ENCODE peak calls at places on chromosomes 12 and 14, in nine cellular contexts. D is PC-3, C is upper lobe of left lung, P is dorsolateral prefrontal cortex, T is pancreas, X is endothelial cell, H is IMR-90, G is GM23338, Q is astrocyte of the spinal cord. Z is an unnamed sample.

GRCh38 chr12:132923356-132923909 is 32.7 kb downstream of the ZNF605 start:
- DNase-seq in G (no peak), C (no peak), Q (no peak), H (no peak), X (no peak), T (no peak), P (no peak), D (no peak), Z (no peak)

GRCh38 chr12:41189395-41190251 is 1.5 kb downstream of the PDZRN4 start:
- DNase-seq in D (no peak), H (no peak), X (peak; percentile 11), T (no peak), P (peak; percentile 45), C (peak; percentile 65), G (peak; percentile 45), Q (peak; percentile 6), Z (no peak)

GRCh38 chr14:29810657-29811056 is 117.0 kb downstream of the PRKD1 start:
- DNase-seq in C (no peak), T (no peak), G (no peak), D (peak; percentile 22), X (no peak), Q (no peak), H (no peak), P (no peak), Z (peak; percentile 15)

GRCh38 chr12:29414368-29414767 is 33.4 kb upstream of the ERGIC2 start:
- DNase-seq in P (no peak), G (no peak), Q (no peak), X (no peak), H (peak; percentile 41), T (no peak), C (no peak), D (no peak), Z (peak; percentile 39)

GRCh38 chr14:92469515-92469914 is 44.1 kb upstream of the RIN3 start:
- DNase-seq in X (no peak), G (no peak), Q (no peak), T (no peak), P (no peak), C (no peak), H (no peak), D (no peak), Z (no peak)

GRCh38 chr12:6700646-6701051 is at the start of gene PIANP:
- DNase-seq in G (peak; percentile 58), D (no peak), X (peak; percentile 57), P (peak; percentile 78), H (peak; percentile 21), Q (no peak), C (peak; percentile 92), T (peak; percentile 38), Z (peak; percentile 31)

GRCh38 chr14:69360438-69361108 is 37.5 kb downstream of the ERH start:
- DNase-seq in G (no peak), H (no peak), T (no peak), P (no peak), C (peak; percentile 39), Q (no peak), D (no peak), X (no peak), Z (no peak)

GRCh38 chr14:49970474-49971147 is 77.7 kb downstream of the ARF6 start:
- DNase-seq in H (peak; percentile 49), G (no peak), D (no peak), T (no peak), P (no peak), C (no peak), X (no peak), Q (peak; percentile 59), Z (peak; percentile 87)

GRCh38 chr14:34322940-34323418 is 139.1 kb downstream of the SPTSSA start:
- DNase-seq in T (peak; percentile 74), X (peak; percentile 72), C (no peak), H (peak; percentile 46), Q (peak; percentile 51), D (peak; percentile 68), P (peak; percentile 55), G (peak; percentile 73), Z (peak; percentile 75)

GRCh38 chr12:20434993-20435392 is 66.7 kb downstream of the PDE3A start:
- DNase-seq in H (peak; percentile 42), P (no peak), C (no peak), T (no peak), Q (peak; percentile 12), D (no peak), X (no peak), G (no peak), Z (peak; percentile 82)

GRCh38 chr12:58765076-58765475 is 155.2 kb downstream of the LRIG3 start:
- DNase-seq in C (no peak), T (no peak), P (no peak), D (no peak), X (no peak), H (no peak), Q (peak; percentile 14), G (no peak), Z (no peak)

GRCh38 chr12:43957732-43958131 is 121.9 kb downstream of the TMEM117 start:
- DNase-seq in P (no peak), X (peak; percentile 41), Q (peak; percentile 51), H (peak; percentile 67), C (no peak), G (peak; percentile 72), T (no peak), D (peak; percentile 79), Z (peak; percentile 72)

GRCh38 chr12:103020839-103021238 is 63.4 kb downstream of the ASCL1 start:
- DNase-seq in C (no peak), P (no peak), G (no peak), H (no peak), T (no peak), Q (no peak), X (no peak), D (no peak), Z (no peak)

GRCh38 chr12:103016381-103016780 is 58.9 kb downstream of the ASCL1 start:
- DNase-seq in Q (no peak), D (no peak), T (no peak), H (no peak), X (no peak), C (no peak), G (no peak), P (no peak), Z (no peak)

DNA sequence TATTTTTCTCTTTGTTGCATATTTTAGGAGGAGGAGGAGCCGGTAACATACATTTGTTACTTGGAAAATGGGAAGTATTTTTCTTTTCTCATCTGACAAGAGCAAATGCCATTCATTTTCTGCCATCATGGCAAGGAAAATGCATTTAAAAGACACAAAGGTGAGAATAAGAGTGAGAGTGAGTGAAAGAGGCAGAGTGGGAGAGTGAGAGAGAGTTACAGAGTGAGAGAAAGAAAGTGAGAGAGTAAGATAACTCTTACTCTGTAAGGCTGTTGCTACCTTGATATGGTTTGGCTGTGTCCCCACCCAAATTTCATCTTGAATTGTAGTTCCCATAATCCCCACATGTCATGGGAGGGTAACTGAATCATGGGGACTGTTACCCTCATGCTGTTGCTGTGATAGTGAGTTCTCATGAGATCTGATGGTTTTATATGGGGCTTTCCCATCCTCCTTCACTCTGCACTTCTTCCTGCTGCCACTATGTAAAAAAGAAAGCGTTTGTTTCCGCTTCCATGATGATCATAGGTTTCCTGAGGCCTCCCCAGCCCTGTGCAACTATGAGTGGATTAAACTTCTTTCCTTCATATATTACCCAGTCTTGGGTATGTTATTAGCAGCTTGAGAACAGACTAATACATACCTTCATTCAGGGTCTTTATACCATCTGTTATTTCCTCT is 64.2 kb downstream of the ASCL1 start:
- DNase-seq in X (no peak), C (no peak), T (no peak), H (no peak), G (no peak), Q (no peak), D (no peak), P (no peak), Z (no peak)
- TF ChIP-seq CTCF in X (no peak), C (no peak), T (no peak), H (no peak), G (no peak), Q (no peak), D (no peak), P (no peak), Z (no peak)

GRCh38 chr12:109253913-109254544 is 55.1 kb downstream of the FOXN4 start:
- DNase-seq in D (no peak), Q (no peak), X (no peak), G (peak; percentile 57), P (no peak), H (no peak), C (no peak), T (no peak), Z (no peak)

GRCh38 chr12:109256011-109256410 is 53.1 kb downstream of the FOXN4 start:
- DNase-seq in H (no peak), C (no peak), D (no peak), G (no peak), X (no peak), P (no peak), Q (no peak), T (no peak), Z (no peak)

GRCh38 chr12:109258201-109258600 is 50.9 kb downstream of the FOXN4 start:
- DNase-seq in H (no peak), X (no peak), P (no peak), T (no peak), C (no peak), Q (no peak), G (no peak), D (no peak), Z (no peak)

GRCh38 chr12:109252799-109253198 is 56.3 kb downstream of the FOXN4 start:
- DNase-seq in C (no peak), D (no peak), G (no peak), T (no peak), Q (no peak), P (no peak), H (no peak), X (no peak), Z (no peak)

GRCh38 chr12:109255377-109255776 is 53.7 kb downstream of the FOXN4 start:
- DNase-seq in Q (no peak), C (no peak), G (peak; percentile 70), P (peak; percentile 59), D (peak; percentile 43), X (peak; percentile 35), T (no peak), H (peak; percentile 21), Z (peak; percentile 65)
- TF ChIP-seq CTCF in Q (peak; percentile 14), C (no peak), G (peak; percentile 43), P (peak; percentile 7), D (peak; percentile 60), X (no peak), T (no peak), H (peak; percentile 33), Z (peak; percentile 58)

GRCh38 chr12:113825705-113826104 is 140.4 kb downstream of the RBM19 start:
- DNase-seq in D (no peak), G (peak; percentile 66), P (no peak), X (no peak), T (no peak), H (no peak), Q (no peak), C (no peak), Z (no peak)
- TF ChIP-seq CTCF in D (no peak), G (no peak), P (no peak), X (no peak), T (no peak), H (no peak), Q (no peak), C (no peak), Z (peak; percentile 3)

DNA sequence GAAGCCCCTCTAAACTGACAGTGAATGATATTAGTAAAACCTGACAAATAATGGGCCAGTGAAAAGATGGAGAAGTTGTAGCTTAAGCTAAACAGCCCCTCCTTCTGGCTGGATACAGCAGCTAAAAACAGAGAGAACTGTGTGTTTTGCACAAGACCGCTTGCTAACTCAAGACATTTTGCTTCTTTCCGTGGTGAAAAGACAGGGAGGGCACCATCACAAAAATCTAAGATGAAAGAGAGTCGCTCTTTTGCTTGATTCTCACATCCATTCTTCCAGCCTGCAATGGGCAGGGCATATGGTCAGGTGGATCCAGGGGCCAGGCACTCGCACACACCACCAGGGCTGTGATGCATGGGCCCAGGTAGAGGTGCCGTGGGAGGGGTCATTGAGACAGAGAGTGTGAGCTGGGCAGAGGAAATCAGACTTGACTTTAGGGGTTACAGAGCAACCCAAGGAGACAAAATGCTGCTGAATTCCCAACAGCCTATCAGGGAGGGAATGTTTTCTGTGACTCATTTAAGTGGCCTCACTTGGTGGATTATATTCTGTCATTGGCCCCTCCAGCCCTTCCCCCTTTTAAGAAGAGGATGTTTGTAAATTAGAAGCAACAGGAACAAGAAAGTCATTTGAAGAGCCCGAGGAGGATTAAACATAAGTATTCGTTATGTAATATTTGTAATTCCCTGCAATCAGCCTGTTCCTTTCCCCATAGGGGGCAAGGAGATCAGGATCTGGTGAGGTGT is 12.2 kb downstream of the EMP1 start:
- DNase-seq in P (no peak), C (no peak), D (peak; percentile 55), Q (no peak), G (peak; percentile 70), T (no peak), X (peak; percentile 40), H (peak; percentile 53), Z (peak; percentile 85)
- TF ChIP-seq CTCF in P (peak; percentile 52), C (peak; percentile 21), D (peak; percentile 57), Q (peak; percentile 68), G (peak; percentile 82), T (no peak), X (peak; percentile 48), H (peak; percentile 61), Z (peak; percentile 84)

Z was measured in choroid plexus epithelial cell.